ENCODE peak calls at places on chromosomes 2 and 18, in ten cellular contexts. J is spleen, W is prostate gland, Z is endothelial cell of umbilical vein, Q is stomach, P is upper lobe of left lung, E is GM12878, T is SK-N-SH, V is sigmoid colon, U is transverse colon. B is an unnamed sample.
A peak's percentile ranks its signal among the peaks of the same experiment; 100 is the strongest.

GRCh38 chr2:5365871-5366461 is 326.2 kb upstream of the SOX11 start:
- DNase-seq in J (no peak), W (peak; percentile 49), Z (peak; percentile 7), Q (peak; percentile 68), P (peak; percentile 85), E (no peak), T (peak; percentile 80), V (peak; percentile 79), U (peak; percentile 12), B (peak; percentile 78)

GRCh38 chr2:208266641-208267335 is 733 bp downstream of the PIKFYVE start:
- DNase-seq in J (no peak), W (no peak), Z (peak; percentile 57), Q (no peak), P (no peak), E (no peak), T (no peak), V (no peak), U (no peak), B (no peak)

GRCh38 chr2:2657121-2657962 is 326.3 kb upstream of the MYT1L start:
- DNase-seq in J (peak; percentile 64), W (no peak), Z (no peak), Q (no peak), P (no peak), E (no peak), T (no peak), V (peak; percentile 60), U (no peak), B (no peak)

GRCh38 chr18:68847219-68847860 is 49.5 kb downstream of the CCDC102B start:
- DNase-seq in J (no peak), W (no peak), Z (peak; percentile 64), Q (no peak), P (no peak), E (no peak), T (no peak), V (no peak), U (no peak), B (no peak)

GRCh38 chr2:145007673-145008263 is 487.8 kb upstream of the ZEB2 start:
- DNase-seq in J (no peak), W (no peak), Z (peak; percentile 76), Q (no peak), P (no peak), E (no peak), T (no peak), V (no peak), U (no peak), B (no peak)

GRCh38 chr2:74857725-74858124 is 23.8 kb downstream of the HK2 start:
- DNase-seq in J (peak; percentile 39), W (no peak), Z (no peak), Q (no peak), P (no peak), E (no peak), T (no peak), V (no peak), U (no peak), B (no peak)

GRCh38 chr18:68399721-68400120 is 315.2 kb downstream of the TMX3 start:
- DNase-seq in J (no peak), W (no peak), Z (no peak), Q (no peak), P (no peak), E (no peak), T (no peak), V (no peak), U (no peak), B (no peak)

GRCh38 chr2:205947621-205948495 is 138.1 kb downstream of the INO80D start:
- DNase-seq in J (peak; percentile 81), W (peak; percentile 42), Z (peak; percentile 74), Q (peak; percentile 72), P (no peak), E (no peak), T (peak; percentile 79), V (peak; percentile 91), U (peak; percentile 68), B (no peak)

GRCh38 chr18:48534364-48534763 is 4.5 kb upstream of the CTIF start:
- DNase-seq in J (no peak), W (no peak), Z (peak; percentile 19), Q (no peak), P (no peak), E (no peak), T (no peak), V (no peak), U (no peak), B (no peak)

GRCh38 chr2:204982303-204982702 is 437.0 kb downstream of the PARD3B start:
- DNase-seq in J (no peak), W (no peak), Z (no peak), Q (no peak), P (no peak), E (no peak), T (no peak), V (no peak), U (no peak), B (no peak)

GRCh38 chr2:128458438-128458837 is 139.8 kb upstream of the HS6ST1 start:
- DNase-seq in J (no peak), W (no peak), Z (no peak), Q (no peak), P (no peak), E (no peak), T (no peak), V (no peak), U (no peak), B (no peak)

GRCh38 chr2:238239552-238239871 is 326 bp downstream of the HES6 start:
- DNase-seq in J (no peak), W (no peak), Z (no peak), Q (no peak), P (no peak), E (no peak), T (no peak), V (peak; percentile 70), U (peak; percentile 29), B (no peak)

GRCh38 chr2:234289789-234290188 is 207.1 kb downstream of the ARL4C start:
- DNase-seq in J (no peak), W (no peak), Z (no peak), Q (no peak), P (no peak), E (no peak), T (no peak), V (no peak), U (no peak), B (no peak)
- H3K27ac ChIP-seq in J (peak overlapping the region; percentile 87), W (no peak overlapping the region), Z (no peak overlapping the region), Q (peak overlapping the region; percentile 60), P (peak overlapping the region; percentile 71), E (peak overlapping the region; percentile 77), T (no peak overlapping the region), V (no peak overlapping the region), U (peak overlapping the region; percentile 74), B (peak overlapping the region; percentile 48)

GRCh38 chr2:20650412-20650879 is 452 bp downstream of the HS1BP3 start:
- DNase-seq in J (no peak), W (no peak), Z (peak; percentile 22), Q (no peak), P (no peak), E (no peak), T (peak; percentile 85), V (no peak), U (peak; percentile 35), B (no peak)

GRCh38 chr2:20651731-20652099 is 817 bp upstream of the HS1BP3 start:
- DNase-seq in J (no peak), W (no peak), Z (no peak), Q (no peak), P (no peak), E (no peak), T (no peak), V (no peak), U (no peak), B (no peak)

GRCh38 chr2:20649586-20650375 is 1.1 kb downstream of the HS1BP3 start:
- DNase-seq in J (peak; percentile 81), W (no peak), Z (no peak), Q (no peak), P (no peak), E (no peak), T (no peak), V (no peak), U (no peak), B (no peak)

GRCh38 chr2:20652141-20652540 is 1.2 kb upstream of the HS1BP3 start:
- DNase-seq in J (peak; percentile 71), W (no peak), Z (no peak), Q (no peak), P (no peak), E (no peak), T (no peak), V (no peak), U (no peak), B (no peak)

DNA sequence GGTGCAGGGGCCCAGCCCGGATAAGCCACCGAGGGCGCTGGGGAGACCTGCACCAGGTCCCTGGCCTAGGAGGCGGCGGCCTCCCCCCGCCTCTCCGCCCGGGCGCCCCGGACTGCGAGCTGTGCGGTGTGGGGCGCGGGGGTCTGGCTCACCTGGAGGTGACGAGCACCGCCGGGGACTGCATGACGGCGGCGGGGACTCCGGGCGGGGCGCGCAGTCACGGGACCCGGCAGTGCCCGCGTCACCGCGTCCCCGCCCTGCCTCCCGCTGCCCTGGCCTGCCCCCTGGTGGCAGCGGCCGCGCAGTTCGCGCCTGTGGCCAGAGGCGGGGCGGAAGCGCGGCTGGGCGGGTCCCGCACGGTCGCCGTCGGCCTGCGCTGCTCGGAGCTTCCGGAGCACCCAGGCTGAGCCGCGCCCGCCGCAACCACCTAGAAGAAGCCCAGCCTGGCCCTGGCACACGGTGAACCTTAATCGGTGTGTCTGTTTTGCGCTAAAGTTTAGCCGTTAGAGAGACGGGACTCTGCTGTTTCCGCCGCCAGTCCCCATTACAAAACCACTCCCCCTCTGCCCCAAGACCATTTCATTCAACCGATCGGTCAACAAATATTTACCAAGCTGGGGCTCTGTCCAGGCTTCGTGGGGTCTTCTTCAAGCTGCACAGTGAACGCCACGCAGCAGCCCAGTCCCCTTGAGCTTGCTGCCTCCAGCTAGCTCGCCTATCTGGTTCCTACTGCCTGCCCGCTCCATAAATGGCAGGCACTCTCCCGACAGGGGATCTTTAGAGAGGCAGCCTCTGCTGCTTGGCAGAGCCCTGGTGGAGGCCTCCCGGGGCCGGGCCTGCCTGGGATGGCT is at the start of gene HS1BP3:
- DNase-seq in J (peak; percentile 99), W (peak; percentile 83), Z (peak; percentile 77), Q (peak; percentile 92), P (peak; percentile 98), E (peak; percentile 43), T (peak; percentile 100), V (peak; percentile 92), U (peak; percentile 91), B (peak; percentile 81)
- TF ChIP-seq POLR2AphosphoS5 in J (peak; percentile 87), W (peak; percentile 36), Z (peak; percentile 94), Q (peak; percentile 88), P (peak; percentile 72), E (peak; percentile 71), T (peak; percentile 94), V (peak; percentile 93), U (peak; percentile 92), B (peak; percentile 36)

GRCh38 chr18:46320297-46320696 is 216.1 kb downstream of the HAUS1 start:
- DNase-seq in J (no peak), W (no peak), Z (no peak), Q (no peak), P (no peak), E (no peak), T (no peak), V (no peak), U (no peak), B (no peak)
- H3K27ac ChIP-seq in J (no peak overlapping the region), W (no peak overlapping the region), Z (no peak overlapping the region), Q (no peak overlapping the region), P (no peak overlapping the region), E (no peak overlapping the region), T (no peak overlapping the region), V (no peak overlapping the region), U (no peak overlapping the region), B (no peak overlapping the region)

DNA sequence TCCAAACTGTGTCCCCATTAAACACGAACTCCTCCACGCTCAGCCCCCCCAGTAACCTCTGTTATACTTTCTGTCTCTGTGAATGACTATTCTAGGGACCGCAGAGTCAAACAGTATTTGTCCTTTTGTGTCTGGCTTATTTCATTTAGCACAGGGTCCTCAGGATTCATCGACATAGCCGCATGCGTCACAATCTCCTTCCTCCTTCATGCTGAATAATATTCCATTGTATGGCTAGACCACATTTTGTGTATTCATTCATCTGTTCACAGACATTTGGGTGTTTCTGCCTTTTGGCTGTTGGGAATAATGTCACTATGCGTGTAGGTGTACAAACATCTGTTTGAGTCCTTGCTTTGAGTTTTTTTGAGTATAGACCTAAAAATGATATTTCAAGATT is 80.9 kb downstream of the SH3RF3 start:
- DNase-seq in J (no peak), W (no peak), Z (peak; percentile 21), Q (no peak), P (no peak), E (no peak), T (no peak), V (no peak), U (no peak), B (no peak)
- TF ChIP-seq POLR2AphosphoS5 in J (no peak), W (no peak), Z (no peak), Q (no peak), P (no peak), E (no peak), T (no peak), V (no peak), U (no peak), B (no peak)